ENCODE peak calls at places on chromosomes 3 and 15, in six cellular contexts. A is ovary, U is stomach, P is SK-N-SH, X is A549, O is suprapubic skin. F is an unnamed sample.

GRCh38 chr3:12194669-12195161 is 36.0 kb upstream of the TIMP4 start:
- DNase-seq in X (peak), U (peak), O (no peak), P (no peak), A (no peak), F (no peak)

GRCh38 chr3:107938128-107938527 is 152.7 kb downstream of the CD47 start:
- DNase-seq in P (peak), X (no peak), O (no peak), U (no peak), A (no peak), F (no peak)

GRCh38 chr3:35224571-35225280 is 414.6 kb upstream of the ARPP21 start:
- DNase-seq in U (no peak), X (no peak), A (no peak), O (no peak), P (peak), F (no peak)

GRCh38 chr15:49041406-49041805 is 4.8 kb downstream of the SECISBP2L start:
- DNase-seq in X (no peak), P (no peak), A (no peak), O (no peak), U (no peak), F (no peak)

GRCh38 chr15:39504812-39505211 is 76.1 kb upstream of the THBS1 start:
- DNase-seq in U (no peak), A (no peak), O (no peak), P (no peak), X (no peak), F (no peak)

GRCh38 chr3:9157651-9158383 is 91.6 kb downstream of the SRGAP3 start:
- DNase-seq in U (no peak), P (no peak), O (no peak), A (no peak), X (no peak), F (no peak)

GRCh38 chr15:62545392-62546227 is 380.5 kb upstream of the C2CD4B start:
- DNase-seq in U (peak), P (no peak), A (no peak), X (no peak), O (peak), F (peak)

GRCh38 chr15:64574220-64574994 is 114.0 kb downstream of the ZNF609 start:
- DNase-seq in O (no peak), U (no peak), X (peak), A (no peak), P (peak), F (no peak)

GRCh38 chr3:66004244-66004643 is 34.5 kb downstream of the MAGI1 start:
- DNase-seq in A (no peak), X (no peak), U (no peak), P (no peak), O (no peak), F (no peak)

GRCh38 chr3:143935678-143936077 is 35.9 kb upstream of the DIPK2A start:
- DNase-seq in P (no peak), U (no peak), X (no peak), A (no peak), O (no peak), F (no peak)

GRCh38 chr3:53161820-53162671 is 1.0 kb downstream of the PRKCD start:
- DNase-seq in P (peak), U (no peak), O (no peak), A (peak), X (peak), F (no peak)

GRCh38 chr3:133958071-133958806 is 62.6 kb upstream of the RAB6B start:
- DNase-seq in U (no peak), O (no peak), X (no peak), A (no peak), P (no peak), F (no peak)

GRCh38 chr3:43296565-43296964 is 10.2 kb downstream of the SNRK start:
- DNase-seq in X (no peak), U (no peak), O (no peak), A (no peak), P (no peak), F (no peak)

GRCh38 chr3:79822076-79822475 is 54.3 kb upstream of the ROBO1 start:
- DNase-seq in X (no peak), U (no peak), O (no peak), P (no peak), A (no peak), F (no peak)

GRCh38 chr3:158936530-158937113 is 134.8 kb downstream of the MFSD1 start:
- DNase-seq in O (no peak), X (no peak), P (no peak), A (no peak), U (no peak), F (no peak)

GRCh38 chr3:70090322-70090913 is 90.9 kb downstream of the SAMMSON start:
- DNase-seq in A (no peak), U (no peak), O (no peak), X (peak), P (peak), F (no peak)

GRCh38 chr3:195187609-195188529 is 83.1 kb downstream of the XXYLT1 start:
- DNase-seq in P (no peak), X (no peak), O (no peak), U (no peak), A (no peak), F (peak)

GRCh38 chr3:107208100-107208499 is 169.1 kb upstream of the CCDC54 start:
- DNase-seq in U (no peak), P (no peak), A (peak), O (no peak), X (peak), F (peak)

GRCh38 chr3:64935995-64936394 is 248.2 kb upstream of the ADAMTS9 start:
- DNase-seq in O (no peak), U (no peak), X (no peak), P (no peak), A (no peak), F (no peak)

GRCh38 chr3:190289989-190290388 is 32.3 kb downstream of the CLDN1 start:
- DNase-seq in O (no peak), P (no peak), A (no peak), U (no peak), X (no peak), F (no peak)

GRCh38 chr3:135898774-135899173 is 66.8 kb upstream of the PPP2R3A start:
- DNase-seq in O (no peak), U (no peak), P (no peak), A (no peak), X (no peak), F (no peak)

GRCh38 chr3:181457190-181457589 is 254.5 kb upstream of the SOX2 start:
- DNase-seq in O (no peak), U (no peak), X (no peak), A (no peak), P (no peak), F (peak)

GRCh38 chr15:29740692-29741311 is 81.5 kb downstream of the TJP1 start:
- DNase-seq in O (no peak), A (no peak), U (no peak), P (peak), X (no peak), F (no peak)
- TF ChIP-seq CTCF in O (no peak), A (no peak), U (no peak), P (peak), X (peak), F (no peak)

GRCh38 chr3:150357140-150357539 is 51.0 kb upstream of the TSC22D2 start:
- DNase-seq in O (no peak), A (no peak), P (no peak), U (no peak), X (no peak), F (no peak)

GRCh38 chr3:150357923-150358322 is 50.2 kb upstream of the TSC22D2 start:
- DNase-seq in A (no peak), O (no peak), X (no peak), U (no peak), P (no peak), F (no peak)

GRCh38 chr3:150352931-150353330 is 55.2 kb upstream of the TSC22D2 start:
- DNase-seq in P (no peak), O (no peak), U (no peak), A (no peak), X (no peak), F (no peak)

GRCh38 chr3:150359381-150359780 is 48.7 kb upstream of the TSC22D2 start:
- DNase-seq in P (no peak), X (no peak), A (no peak), U (no peak), O (no peak), F (no peak)

DNA sequence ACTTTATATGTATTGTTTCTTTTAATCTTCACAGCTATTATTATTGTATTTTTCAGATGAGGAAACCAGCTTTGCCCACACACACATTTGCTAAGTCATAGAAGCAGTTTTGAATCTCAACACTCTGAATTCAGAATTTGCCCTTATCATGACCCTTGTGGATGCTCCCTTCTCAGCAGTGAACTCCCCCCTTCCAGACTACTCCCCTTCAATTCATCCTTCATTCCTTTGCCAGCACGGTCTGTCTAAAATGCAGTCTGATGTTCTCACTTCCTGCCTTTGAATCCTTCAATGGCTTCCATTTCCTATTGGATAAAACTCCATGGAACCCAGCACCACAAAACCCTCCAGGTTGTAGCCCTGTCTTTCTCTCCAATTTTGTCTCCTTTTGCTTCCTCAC is 52.5 kb upstream of the TSC22D2 start:
- DNase-seq in O (no peak), X (no peak), P (no peak), U (no peak), A (no peak), F (no peak)
- TF ChIP-seq EP300 in O (no peak), X (no peak), P (no peak), U (no peak), A (no peak), F (no peak)

GRCh38 chr15:90000175-90000923 is 775 bp upstream of the ZNF710 start:
- DNase-seq in A (peak), X (no peak), U (no peak), P (peak), O (peak), F (peak)

GRCh38 chr15:90003736-90004135 is 2.6 kb downstream of the ZNF710 start:
- DNase-seq in P (no peak), U (no peak), X (no peak), A (no peak), O (no peak), F (peak)

GRCh38 chr15:90002428-90002844 is 1.3 kb downstream of the ZNF710 start:
- DNase-seq in X (peak), P (peak), O (peak), U (no peak), A (peak), F (peak)

GRCh38 chr15:90001062-90001682 is at the start of gene ZNF710:
- DNase-seq in P (peak), O (peak), A (peak), U (no peak), X (peak), F (peak)

DNA sequence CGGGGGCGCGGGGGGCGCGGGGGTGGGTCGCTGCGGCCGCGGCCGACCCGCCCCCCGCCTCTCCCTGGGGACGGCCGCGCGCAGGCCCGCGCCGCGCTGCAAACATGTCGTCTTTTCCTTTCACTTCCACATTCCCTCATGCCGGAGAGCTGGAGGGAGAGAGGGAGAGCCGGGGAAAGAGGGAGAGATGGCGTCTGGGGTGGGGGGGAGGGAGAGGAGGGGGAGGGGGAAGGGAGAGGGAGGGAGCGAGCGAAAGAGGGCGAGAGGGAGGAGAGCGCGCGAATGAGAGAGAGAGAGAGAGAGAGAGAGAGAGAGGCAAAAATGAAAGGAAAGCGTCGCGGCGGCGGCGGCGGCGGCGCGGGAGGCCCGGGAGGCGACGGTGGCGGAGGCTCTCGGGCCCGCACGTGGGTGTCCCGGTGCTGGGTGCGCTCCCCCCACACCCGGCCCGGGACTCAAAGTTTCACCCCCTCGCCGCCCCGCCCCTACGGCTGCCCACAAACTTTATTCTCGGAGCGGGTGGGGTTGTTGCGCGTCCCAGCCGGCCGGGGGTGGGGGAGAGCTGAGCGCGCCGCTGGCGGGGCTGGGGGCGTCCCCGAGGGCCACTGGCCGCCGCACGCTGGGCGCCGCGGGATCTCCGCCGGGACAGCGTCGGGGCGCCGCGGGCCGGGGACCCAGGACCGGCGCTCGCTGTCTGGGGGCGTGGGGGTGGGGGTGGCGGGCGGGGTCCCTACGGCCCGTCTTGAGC is 731 bp downstream of the ZNF710 start:
- DNase-seq in U (peak), P (peak), O (peak), A (peak), X (peak), F (peak)
- TF ChIP-seq CTCF in U (no peak), P (no peak), O (no peak), A (no peak), X (no peak), F (no peak)

GRCh38 chr3:33658971-33659848 is 58.8 kb downstream of the CLASP2 start:
- DNase-seq in O (peak), P (peak), A (peak), U (peak), X (peak), F (peak)
- TF ChIP-seq EP300 in O (no peak), P (no peak), A (no peak), U (no peak), X (no peak), F (no peak)

GRCh38 chr15:42811435-42811834 is 74.5 kb upstream of the CDAN1 start:
- DNase-seq in O (no peak), P (no peak), A (no peak), U (no peak), X (no peak), F (no peak)
- TF ChIP-seq CTCF in O (no peak), P (no peak), A (no peak), U (no peak), X (no peak), F (no peak)

GRCh38 chr15:35161694-35162093 is 76.6 kb upstream of the NANOGP8 start:
- DNase-seq in U (no peak), A (no peak), X (no peak), O (no peak), P (no peak), F (no peak)
- TF ChIP-seq EP300 in U (no peak), A (no peak), X (no peak), O (no peak), P (no peak), F (no peak)